ENCODE peak calls at places on chromosomes 5 and 9, in six cellular contexts. One of them, this sample, is unnamed.

GRCh38 chr5:158375531-158375930 is 516.6 kb upstream of the CLINT1 start:
- DNase-seq in IMR-90: no peak
- DNase-seq in mesenchymal stem cell: no peak
- DNase-seq in neuronal stem cell: no peak
- DNase-seq in mesendoderm: no peak
- DNase-seq in trophoblast cell: no peak
- DNase-seq in this sample: no peak

GRCh38 chr5:65779643-65780042 is 57.6 kb downstream of the NLN start:
- DNase-seq in IMR-90: no peak
- DNase-seq in mesenchymal stem cell: no peak
- DNase-seq in neuronal stem cell: no peak
- DNase-seq in mesendoderm: no peak
- DNase-seq in trophoblast cell: no peak
- DNase-seq in this sample: no peak

GRCh38 chr9:35203531-35203930 is 41.7 kb downstream of the UNC13B start:
- DNase-seq in IMR-90: no peak
- DNase-seq in mesenchymal stem cell: no peak
- DNase-seq in neuronal stem cell: no peak
- DNase-seq in mesendoderm: peak; percentile 35
- DNase-seq in trophoblast cell: no peak
- DNase-seq in this sample: no peak

GRCh38 chr5:67009028-67009427 is 187.6 kb downstream of the CD180 start:
- DNase-seq in IMR-90: no peak
- DNase-seq in mesenchymal stem cell: no peak
- DNase-seq in neuronal stem cell: no peak
- DNase-seq in mesendoderm: no peak
- DNase-seq in trophoblast cell: no peak
- DNase-seq in this sample: no peak

GRCh38 chr9:93599571-93600403 is 23.4 kb downstream of the PHF2 start:
- DNase-seq in IMR-90: no peak
- DNase-seq in mesenchymal stem cell: no peak
- DNase-seq in neuronal stem cell: no peak
- DNase-seq in mesendoderm: no peak
- DNase-seq in trophoblast cell: no peak
- DNase-seq in this sample: peak; percentile 37

GRCh38 chr5:107486489-107486888 is 184.2 kb downstream of the EFNA5 start:
- DNase-seq in IMR-90: peak; percentile 59
- DNase-seq in mesenchymal stem cell: peak; percentile 80
- DNase-seq in neuronal stem cell: no peak
- DNase-seq in mesendoderm: no peak
- DNase-seq in trophoblast cell: peak; percentile 48
- DNase-seq in this sample: no peak

GRCh38 chr5:72328172-72328571 is 8.0 kb downstream of the PTCD2 start:
- DNase-seq in IMR-90: peak; percentile 21
- DNase-seq in mesenchymal stem cell: peak; percentile 6
- DNase-seq in neuronal stem cell: no peak
- DNase-seq in mesendoderm: no peak
- DNase-seq in trophoblast cell: no peak
- DNase-seq in this sample: no peak

GRCh38 chr5:158727771-158728311 is 371.9 kb downstream of the EBF1 start:
- DNase-seq in IMR-90: no peak
- DNase-seq in mesenchymal stem cell: peak; percentile 34
- DNase-seq in neuronal stem cell: no peak
- DNase-seq in mesendoderm: no peak
- DNase-seq in trophoblast cell: no peak
- DNase-seq in this sample: no peak

GRCh38 chr5:91281409-91281808 is 101.7 kb downstream of the ARRDC3 start:
- DNase-seq in IMR-90: peak; percentile 85
- DNase-seq in mesenchymal stem cell: peak; percentile 81
- DNase-seq in neuronal stem cell: no peak
- DNase-seq in mesendoderm: no peak
- DNase-seq in trophoblast cell: peak; percentile 23
- DNase-seq in this sample: no peak

GRCh38 chr9:82456621-82457020 is 468.0 kb downstream of the SPATA31D1 start:
- DNase-seq in IMR-90: peak; percentile 76
- DNase-seq in mesenchymal stem cell: peak; percentile 38
- DNase-seq in neuronal stem cell: no peak
- DNase-seq in mesendoderm: no peak
- DNase-seq in trophoblast cell: no peak
- DNase-seq in this sample: no peak

GRCh38 chr9:132518151-132518550 is 64.3 kb upstream of the BARHL1 start:
- DNase-seq in IMR-90: no peak
- DNase-seq in mesenchymal stem cell: no peak
- DNase-seq in neuronal stem cell: no peak
- DNase-seq in mesendoderm: no peak
- DNase-seq in trophoblast cell: no peak
- DNase-seq in this sample: no peak

GRCh38 chr5:37738057-37738691 is 101.7 kb downstream of the GDNF start:
- DNase-seq in IMR-90: peak; percentile 93
- DNase-seq in mesenchymal stem cell: peak; percentile 90
- DNase-seq in neuronal stem cell: no peak
- DNase-seq in mesendoderm: no peak
- DNase-seq in trophoblast cell: no peak
- DNase-seq in this sample: no peak

GRCh38 chr5:77318060-77318459 is 107.6 kb downstream of the PDE8B start:
- DNase-seq in IMR-90: no peak
- DNase-seq in mesenchymal stem cell: no peak
- DNase-seq in neuronal stem cell: no peak
- DNase-seq in mesendoderm: no peak
- DNase-seq in trophoblast cell: no peak
- DNase-seq in this sample: no peak

GRCh38 chr5:57895766-57896165 is 413.2 kb upstream of the ACTBL2 start:
- DNase-seq in IMR-90: peak; percentile 65
- DNase-seq in mesenchymal stem cell: no peak
- DNase-seq in neuronal stem cell: no peak
- DNase-seq in mesendoderm: no peak
- DNase-seq in trophoblast cell: no peak
- DNase-seq in this sample: no peak
- H3K23ac ChIP-seq in IMR-90: peak overlapping the region; percentile 88
- H3K23ac ChIP-seq in mesenchymal stem cell: no peak overlapping the region
- H3K23ac ChIP-seq in neuronal stem cell: no peak overlapping the region
- H3K23ac ChIP-seq in mesendoderm: no peak overlapping the region
- H3K23ac ChIP-seq in trophoblast cell: no peak overlapping the region
- H3K23ac ChIP-seq in this sample: no peak overlapping the region

GRCh38 chr9:134378901-134379338 is 52.7 kb downstream of the RXRA start:
- DNase-seq in IMR-90: peak; percentile 44
- DNase-seq in mesenchymal stem cell: peak; percentile 41
- DNase-seq in neuronal stem cell: no peak
- DNase-seq in mesendoderm: no peak
- DNase-seq in trophoblast cell: peak; percentile 46
- DNase-seq in this sample: no peak
- H3K27ac ChIP-seq in IMR-90: no peak overlapping the region
- H3K27ac ChIP-seq in mesenchymal stem cell: peak overlapping the region; percentile 66
- H3K27ac ChIP-seq in neuronal stem cell: no peak overlapping the region
- H3K27ac ChIP-seq in mesendoderm: no peak overlapping the region
- H3K27ac ChIP-seq in trophoblast cell: no peak overlapping the region
- H3K27ac ChIP-seq in this sample: no peak overlapping the region

GRCh38 chr5:78577051-78577807 is 71.3 kb downstream of the LHFPL2 start:
- DNase-seq in IMR-90: no peak
- DNase-seq in mesenchymal stem cell: no peak
- DNase-seq in neuronal stem cell: no peak
- DNase-seq in mesendoderm: no peak
- DNase-seq in trophoblast cell: no peak
- DNase-seq in this sample: no peak

GRCh38 chr5:78573318-78573717 is 75.3 kb downstream of the LHFPL2 start:
- DNase-seq in IMR-90: no peak
- DNase-seq in mesenchymal stem cell: no peak
- DNase-seq in neuronal stem cell: no peak
- DNase-seq in mesendoderm: no peak
- DNase-seq in trophoblast cell: no peak
- DNase-seq in this sample: no peak

GRCh38 chr5:78576376-78576775 is 72.2 kb downstream of the LHFPL2 start:
- DNase-seq in IMR-90: no peak
- DNase-seq in mesenchymal stem cell: no peak
- DNase-seq in neuronal stem cell: no peak
- DNase-seq in mesendoderm: no peak
- DNase-seq in trophoblast cell: no peak
- DNase-seq in this sample: no peak

GRCh38 chr5:78574157-78574673 is 74.4 kb downstream of the LHFPL2 start:
- DNase-seq in IMR-90: no peak
- DNase-seq in mesenchymal stem cell: no peak
- DNase-seq in neuronal stem cell: no peak
- DNase-seq in mesendoderm: no peak
- DNase-seq in trophoblast cell: no peak
- DNase-seq in this sample: no peak

DNA sequence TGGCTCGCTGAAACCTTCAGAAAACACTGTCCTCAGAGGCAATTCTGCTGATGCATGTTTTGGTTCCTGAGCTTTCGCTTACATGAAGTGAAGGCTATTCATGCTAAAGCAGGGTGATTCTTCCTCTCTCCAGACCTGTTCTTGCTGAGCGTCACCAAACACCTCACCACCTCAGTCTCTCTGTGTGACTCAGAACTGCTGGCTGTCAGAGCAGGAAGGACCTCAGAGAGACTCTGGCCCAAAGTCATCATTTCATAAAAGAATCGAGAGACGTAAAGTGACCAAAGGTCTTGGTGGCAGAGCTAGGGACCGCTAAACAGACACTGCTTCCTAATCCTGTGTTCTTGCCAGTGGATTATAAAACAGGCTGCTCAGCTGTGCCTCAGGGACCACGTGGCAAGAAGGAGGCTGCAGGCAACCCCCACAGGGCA is 73.8 kb downstream of the LHFPL2 start:
- DNase-seq in IMR-90: peak; percentile 68
- DNase-seq in mesenchymal stem cell: no peak
- DNase-seq in neuronal stem cell: no peak
- DNase-seq in mesendoderm: peak; percentile 29
- DNase-seq in trophoblast cell: no peak
- DNase-seq in this sample: no peak
- H3K23ac ChIP-seq in IMR-90: no peak overlapping the region
- H3K23ac ChIP-seq in mesenchymal stem cell: no peak overlapping the region
- H3K23ac ChIP-seq in neuronal stem cell: no peak overlapping the region
- H3K23ac ChIP-seq in mesendoderm: no peak overlapping the region
- H3K23ac ChIP-seq in trophoblast cell: no peak overlapping the region
- H3K23ac ChIP-seq in this sample: no peak overlapping the region

GRCh38 chr9:121944741-121945191 is 148.3 kb downstream of the TTLL11 start:
- DNase-seq in IMR-90: peak; percentile 87
- DNase-seq in mesenchymal stem cell: peak; percentile 59
- DNase-seq in neuronal stem cell: no peak
- DNase-seq in mesendoderm: no peak
- DNase-seq in trophoblast cell: peak; percentile 64
- DNase-seq in this sample: no peak

GRCh38 chr9:121945281-121945680 is 147.8 kb downstream of the TTLL11 start:
- DNase-seq in IMR-90: no peak
- DNase-seq in mesenchymal stem cell: no peak
- DNase-seq in neuronal stem cell: no peak
- DNase-seq in mesendoderm: no peak
- DNase-seq in trophoblast cell: no peak
- DNase-seq in this sample: no peak

GRCh38 chr9:121947683-121948300 is 145.3 kb downstream of the TTLL11 start:
- DNase-seq in IMR-90: no peak
- DNase-seq in mesenchymal stem cell: no peak
- DNase-seq in neuronal stem cell: no peak
- DNase-seq in mesendoderm: no peak
- DNase-seq in trophoblast cell: no peak
- DNase-seq in this sample: no peak

GRCh38 chr9:121945849-121946248 is 147.3 kb downstream of the TTLL11 start:
- DNase-seq in IMR-90: peak; percentile 47
- DNase-seq in mesenchymal stem cell: no peak
- DNase-seq in neuronal stem cell: no peak
- DNase-seq in mesendoderm: no peak
- DNase-seq in trophoblast cell: no peak
- DNase-seq in this sample: no peak

DNA sequence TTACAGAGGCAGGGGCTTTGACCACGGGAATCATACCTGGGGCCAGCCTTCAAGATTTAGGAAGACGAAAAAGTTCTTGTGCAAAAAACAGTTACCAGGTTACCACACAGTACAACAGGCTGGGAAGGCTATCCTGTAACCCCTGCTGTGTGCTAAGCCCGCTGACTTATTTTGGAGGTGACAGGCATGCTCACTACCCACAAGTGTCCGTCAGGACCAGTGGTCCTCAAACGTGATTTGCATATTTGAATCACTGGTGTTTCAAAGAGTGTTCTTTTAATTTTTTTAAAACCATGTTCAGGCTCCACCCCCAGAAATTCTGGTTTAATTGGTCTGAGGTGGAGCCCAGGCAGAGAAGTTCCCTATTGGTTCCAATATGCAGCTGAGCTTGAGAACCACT is 146.6 kb downstream of the TTLL11 start:
- DNase-seq in IMR-90: no peak
- DNase-seq in mesenchymal stem cell: no peak
- DNase-seq in neuronal stem cell: no peak
- DNase-seq in mesendoderm: no peak
- DNase-seq in trophoblast cell: no peak
- DNase-seq in this sample: no peak
- H3K27ac ChIP-seq in IMR-90: no peak overlapping the region
- H3K27ac ChIP-seq in mesenchymal stem cell: no peak overlapping the region
- H3K27ac ChIP-seq in neuronal stem cell: no peak overlapping the region
- H3K27ac ChIP-seq in mesendoderm: peak overlapping the region; percentile 7
- H3K27ac ChIP-seq in trophoblast cell: no peak overlapping the region
- H3K27ac ChIP-seq in this sample: no peak overlapping the region

GRCh38 chr9:130693426-130694191 is at the start of gene EXOSC2:
- DNase-seq in IMR-90: peak; percentile 98
- DNase-seq in mesenchymal stem cell: peak; percentile 98
- DNase-seq in neuronal stem cell: peak; percentile 95
- DNase-seq in mesendoderm: peak; percentile 99
- DNase-seq in trophoblast cell: peak; percentile 97
- DNase-seq in this sample: peak; percentile 99
- H3K23ac ChIP-seq in IMR-90: peak within 1 kb of the TSS; percentile 84
- H3K23ac ChIP-seq in mesenchymal stem cell: no peak within 1 kb of the TSS
- H3K23ac ChIP-seq in neuronal stem cell: no peak within 1 kb of the TSS
- H3K23ac ChIP-seq in mesendoderm: no peak within 1 kb of the TSS
- H3K23ac ChIP-seq in trophoblast cell: no peak within 1 kb of the TSS
- H3K23ac ChIP-seq in this sample: no peak within 1 kb of the TSS

DNA sequence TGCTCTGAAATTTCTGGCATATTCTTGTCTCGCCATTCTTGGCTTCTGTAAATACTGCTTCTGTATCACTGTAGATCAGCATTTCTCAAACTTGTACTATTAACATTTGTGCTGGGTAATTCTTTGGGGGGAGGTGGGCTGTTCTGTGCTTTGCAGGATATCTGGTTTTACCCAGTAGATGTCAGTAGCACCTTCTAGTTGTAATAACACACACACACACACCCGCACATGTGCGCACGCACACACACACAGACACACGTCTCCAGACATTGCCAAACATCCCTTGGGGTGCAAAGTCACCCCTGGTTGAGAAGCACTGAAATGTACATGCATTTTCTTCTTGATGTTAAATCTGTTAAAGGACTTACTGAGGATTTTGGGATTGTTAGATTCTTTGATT is 304.1 kb downstream of the MAT2B start:
- DNase-seq in IMR-90: peak; percentile 45
- DNase-seq in mesenchymal stem cell: no peak
- DNase-seq in neuronal stem cell: no peak
- DNase-seq in mesendoderm: no peak
- DNase-seq in trophoblast cell: no peak
- DNase-seq in this sample: no peak
- H3K27ac ChIP-seq in IMR-90: no peak overlapping the region
- H3K27ac ChIP-seq in mesenchymal stem cell: no peak overlapping the region
- H3K27ac ChIP-seq in neuronal stem cell: no peak overlapping the region
- H3K27ac ChIP-seq in mesendoderm: no peak overlapping the region
- H3K27ac ChIP-seq in trophoblast cell: no peak overlapping the region
- H3K27ac ChIP-seq in this sample: no peak overlapping the region